ENCODE peak calls at places on chromosomes 6 and 20, in seven cellular contexts. J is AG09319, I is ecto neural progenitor cell, N is NCI-H1092 treated with DMSO at 0.1 percent for 48 hours, G is heart left ventricle, K is Panc1, F is SHP77. B is an unnamed sample.

GRCh38 chr6:10048370-10049297 is 366.2 kb downstream of the TFAP2A start:
- DNase-seq in J (no peak), I (no peak), N (no peak), G (no peak), K (no peak), F (no peak), B (no peak)

GRCh38 chr20:36717657-36718056 is 28.2 kb downstream of the NDRG3 start:
- DNase-seq in J (no peak), I (no peak), N (no peak), G (no peak), K (peak; percentile 5), F (no peak), B (no peak)

GRCh38 chr20:38138086-38138777 is 26.8 kb downstream of the TGM2 start:
- DNase-seq in J (no peak), I (no peak), N (no peak), G (no peak), K (no peak), F (no peak), B (no peak)

GRCh38 chr20:15005300-15005986 is 668.0 kb upstream of the FLRT3 start:
- DNase-seq in J (no peak), I (no peak), N (no peak), G (no peak), K (no peak), F (no peak), B (no peak)

GRCh38 chr6:127518710-127519468 is at the start of gene MTCL3:
- DNase-seq in J (no peak), I (peak; percentile 86), N (peak; percentile 87), G (no peak), K (no peak), F (peak; percentile 91), B (no peak)

GRCh38 chr6:106870069-106870468 is 104.5 kb downstream of the CD24 start:
- DNase-seq in J (no peak), I (no peak), N (no peak), G (no peak), K (no peak), F (no peak), B (no peak)

GRCh38 chr20:44388466-44389023 is 33.0 kb downstream of the HNF4A start:
- DNase-seq in J (peak; percentile 27), I (peak; percentile 90), N (peak; percentile 28), G (peak; percentile 77), K (peak; percentile 62), F (peak; percentile 72), B (peak; percentile 58)

GRCh38 chr6:14474816-14475215 is 357.2 kb downstream of the CD83 start:
- DNase-seq in J (no peak), I (no peak), N (no peak), G (no peak), K (no peak), F (no peak), B (no peak)

GRCh38 chr6:95593025-95593424 is 15.7 kb downstream of the MANEA start:
- DNase-seq in J (no peak), I (no peak), N (no peak), G (no peak), K (no peak), F (peak; percentile 38), B (no peak)

GRCh38 chr6:21824431-21825180 is 231.1 kb downstream of the SOX4 start:
- DNase-seq in J (no peak), I (no peak), N (peak; percentile 52), G (no peak), K (no peak), F (no peak), B (no peak)

GRCh38 chr20:25287631-25288290 is 39.9 kb downstream of the PYGB start:
- DNase-seq in J (no peak), I (no peak), N (no peak), G (peak; percentile 26), K (no peak), F (no peak), B (no peak)

GRCh38 chr6:138297761-138298298 is 79.5 kb upstream of the PBOV1 start:
- DNase-seq in J (no peak), I (no peak), N (no peak), G (no peak), K (no peak), F (no peak), B (no peak)

GRCh38 chr6:33578588-33579011 is 1.5 kb downstream of the BAK1 start:
- DNase-seq in J (no peak), I (no peak), N (no peak), G (no peak), K (no peak), F (no peak), B (no peak)

GRCh38 chr6:5772634-5773230 is 234.0 kb downstream of the NRN1 start:
- DNase-seq in J (no peak), I (no peak), N (no peak), G (no peak), K (peak; percentile 54), F (no peak), B (no peak)

GRCh38 chr20:44491635-44492395 is 16.1 kb downstream of the TTPAL start:
- DNase-seq in J (no peak), I (no peak), N (no peak), G (no peak), K (no peak), F (no peak), B (no peak)

GRCh38 chr6:110738899-110739365 is 76.3 kb downstream of the CDK19 start:
- DNase-seq in J (no peak), I (no peak), N (no peak), G (no peak), K (no peak), F (no peak), B (no peak)

GRCh38 chr6:87944541-87944954 is 103.1 kb upstream of the SPACA1 start:
- DNase-seq in J (peak; percentile 43), I (no peak), N (no peak), G (peak; percentile 77), K (peak; percentile 32), F (no peak), B (no peak)

GRCh38 chr6:33297406-33297955 is 1.3 kb downstream of the RGL2 start:
- DNase-seq in J (no peak), I (peak; percentile 79), N (no peak), G (peak; percentile 66), K (no peak), F (no peak), B (no peak)

GRCh38 chr6:138250513-138251247 is 32.4 kb upstream of the PBOV1 start:
- DNase-seq in J (peak; percentile 47), I (no peak), N (no peak), G (no peak), K (no peak), F (no peak), B (no peak)

GRCh38 chr20:1935696-1936366 is 40.6 kb downstream of the SIRPA start:
- DNase-seq in J (no peak), I (no peak), N (no peak), G (peak; percentile 83), K (no peak), F (no peak), B (no peak)

GRCh38 chr6:161435426-161436065 is 161.7 kb upstream of the AGPAT4 start:
- DNase-seq in J (no peak), I (no peak), N (no peak), G (no peak), K (no peak), F (no peak), B (no peak)

GRCh38 chr20:33909331-33909921 is 84.3 kb upstream of the RALY start:
- DNase-seq in J (peak; percentile 91), I (no peak), N (no peak), G (no peak), K (no peak), F (no peak), B (no peak)

GRCh38 chr6:27871919-27872633 is 40.1 kb downstream of the OR2B2 start:
- DNase-seq in J (peak; percentile 93), I (peak; percentile 82), N (peak; percentile 91), G (peak; percentile 74), K (peak; percentile 99), F (peak; percentile 94), B (no peak)

GRCh38 chr20:31747640-31748039 is 8.6 kb downstream of the TPX2 start:
- DNase-seq in J (no peak), I (no peak), N (no peak), G (no peak), K (no peak), F (no peak), B (no peak)

GRCh38 chr6:71393471-71393870 is 104.9 kb downstream of the OGFRL1 start:
- DNase-seq in J (no peak), I (no peak), N (no peak), G (no peak), K (no peak), F (no peak), B (no peak)

GRCh38 chr6:26232950-26233607 is 131.9 kb upstream of the BTN3A2 start:
- DNase-seq in J (no peak), I (peak; percentile 59), N (no peak), G (no peak), K (no peak), F (no peak), B (no peak)

GRCh38 chr6:48212501-48212900 is 101.5 kb upstream of the PTCHD4 start:
- DNase-seq in J (no peak), I (no peak), N (no peak), G (no peak), K (no peak), F (no peak), B (no peak)

GRCh38 chr6:16950825-16951495 is 150.9 kb upstream of the STMND1 start:
- DNase-seq in J (no peak), I (no peak), N (no peak), G (no peak), K (no peak), F (no peak), B (no peak)

GRCh38 chr6:158818580-158819212 is 472 bp downstream of the EZR start:
- DNase-seq in J (no peak), I (peak; percentile 81), N (peak; percentile 37), G (peak; percentile 84), K (no peak), F (peak; percentile 8), B (no peak)